ENCODE peak calls at places on chromosomes 4 and X, in four cellular contexts. N is OCI-LY7, O is PC-3, H is right atrium auricular region. R is an unnamed sample.

GRCh38 chr4:10198365-10198764 is 81.8 kb upstream of the WDR1 start:
- DNase-seq in N (no peak), O (no peak), H (no peak), R (no peak)

GRCh38 chr4:189092596-189092995 is 848.1 kb upstream of the FRG1 start:
- DNase-seq in N (peak), O (no peak), H (no peak), R (no peak)

GRCh38 chrX:132821974-132822633 is 136.3 kb downstream of the HS6ST2 start:
- DNase-seq in N (no peak), O (no peak), H (no peak), R (no peak)

GRCh38 chrX:153474718-153475117 is 4.3 kb upstream of the HAUS7 start:
- DNase-seq in N (no peak), O (peak), H (peak), R (no peak)

GRCh38 chr4:144451771-144452170 is 194.2 kb upstream of the HHIP start:
- DNase-seq in N (no peak), O (no peak), H (no peak), R (no peak)

GRCh38 chr4:124386163-124386562 is 326.4 kb downstream of the ANKRD50 start:
- DNase-seq in N (no peak), O (no peak), H (no peak), R (no peak)

GRCh38 chr4:89316931-89317366 is 9.3 kb upstream of the GPRIN3 start:
- DNase-seq in N (peak), O (peak), H (no peak), R (no peak)

GRCh38 chr4:91758487-91758886 is 545.3 kb upstream of the GRID2 start:
- DNase-seq in N (no peak), O (peak), H (no peak), R (no peak)

GRCh38 chr4:10098770-10099139 is 17.8 kb downstream of the WDR1 start:
- DNase-seq in N (no peak), O (peak), H (no peak), R (no peak)

GRCh38 chr4:14967982-14968381 is 34.3 kb upstream of the CPEB2 start:
- DNase-seq in N (no peak), O (no peak), H (no peak), R (no peak)

GRCh38 chr4:169810325-169811323 is 52.9 kb upstream of the HPF1 start:
- DNase-seq in N (peak), O (peak), H (no peak), R (no peak)

GRCh38 chr4:5874811-5875465 is 17.9 kb downstream of the CRMP1 start:
- DNase-seq in N (no peak), O (peak), H (no peak), R (no peak)

GRCh38 chrX:31563792-31564191 is 492.0 kb upstream of the FTHL17 start:
- DNase-seq in N (no peak), O (no peak), H (no peak), R (no peak)

GRCh38 chrX:38055170-38055847 is 49.0 kb downstream of the SYTL5 start:
- DNase-seq in N (no peak), O (peak), H (no peak), R (peak)

GRCh38 chrX:22666441-22666840 is 333.3 kb upstream of the DDX53 start:
- DNase-seq in N (peak), O (peak), H (no peak), R (no peak)

GRCh38 chr4:20839957-20840356 is 139.7 kb downstream of the PACRGL start:
- DNase-seq in N (no peak), O (peak), H (no peak), R (peak)

GRCh38 chr4:173498023-173498422 is 32.0 kb downstream of the HAND2 start:
- DNase-seq in N (peak), O (no peak), H (no peak), R (no peak)

GRCh38 chr4:39893693-39894072 is 84.0 kb downstream of the PDS5A start:
- DNase-seq in N (no peak), O (no peak), H (no peak), R (no peak)

GRCh38 chr4:138239496-138239895 is 2.7 kb downstream of the SLC7A11 start:
- DNase-seq in N (no peak), O (peak), H (no peak), R (no peak)

GRCh38 chrX:24733111-24733510 is 39.4 kb downstream of the POLA1 start:
- DNase-seq in N (no peak), O (no peak), H (no peak), R (no peak)

GRCh38 chr4:1174941-1175634 is 2.7 kb upstream of the SPON2 start:
- DNase-seq in N (no peak), O (no peak), H (peak), R (no peak)

GRCh38 chr4:150310159-150310895 is 232.1 kb downstream of the DCLK2 start:
- DNase-seq in N (no peak), O (peak), H (no peak), R (no peak)

GRCh38 chr4:76625316-76625715 is 190.3 kb downstream of the SHROOM3 start:
- DNase-seq in N (no peak), O (no peak), H (no peak), R (no peak)

DNA sequence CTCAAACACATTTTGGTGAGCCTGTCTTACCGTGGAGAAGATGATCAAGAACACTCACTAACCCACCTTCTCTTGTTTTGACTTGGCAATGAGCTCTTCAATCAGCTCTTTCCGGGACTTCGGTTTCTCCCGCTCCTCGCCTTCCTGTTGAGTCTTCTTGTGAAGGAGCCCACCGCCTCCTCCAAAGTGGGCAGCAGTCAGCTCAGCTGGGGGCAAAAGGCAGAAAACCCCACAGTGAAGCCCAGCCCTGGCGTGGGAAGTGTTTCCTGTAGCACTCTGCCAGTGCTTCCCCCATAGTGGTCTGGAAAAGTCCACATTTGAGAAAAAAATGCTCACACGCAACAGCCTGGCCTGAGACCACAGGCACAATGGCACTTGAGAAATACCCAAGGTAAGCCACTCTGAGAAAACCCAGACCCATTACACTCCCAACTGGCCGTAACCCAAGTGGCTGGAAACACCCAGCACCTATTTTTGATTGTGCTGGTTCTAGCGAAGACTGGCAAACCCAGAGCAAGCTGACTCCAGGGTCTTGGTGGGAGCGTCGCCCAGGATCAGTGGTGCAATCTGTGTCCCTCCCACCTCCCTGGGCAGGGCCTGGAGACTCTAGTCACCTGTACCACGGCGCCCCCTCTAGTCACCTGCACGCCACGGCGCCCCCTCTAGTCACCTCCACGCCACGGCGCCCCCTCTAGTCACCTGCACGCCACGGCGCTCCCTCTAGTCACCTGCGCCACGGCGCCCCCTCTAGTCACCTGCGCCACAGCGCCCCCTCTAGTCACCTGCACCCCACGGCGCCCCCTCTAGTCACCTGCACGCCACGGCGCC is 8.6 kb downstream of the NOP14 start:
- DNase-seq in N (peak), O (no peak), H (no peak), R (no peak)
- TF ChIP-seq CTCF in N (no peak), O (no peak), H (no peak), R (peak)

DNA sequence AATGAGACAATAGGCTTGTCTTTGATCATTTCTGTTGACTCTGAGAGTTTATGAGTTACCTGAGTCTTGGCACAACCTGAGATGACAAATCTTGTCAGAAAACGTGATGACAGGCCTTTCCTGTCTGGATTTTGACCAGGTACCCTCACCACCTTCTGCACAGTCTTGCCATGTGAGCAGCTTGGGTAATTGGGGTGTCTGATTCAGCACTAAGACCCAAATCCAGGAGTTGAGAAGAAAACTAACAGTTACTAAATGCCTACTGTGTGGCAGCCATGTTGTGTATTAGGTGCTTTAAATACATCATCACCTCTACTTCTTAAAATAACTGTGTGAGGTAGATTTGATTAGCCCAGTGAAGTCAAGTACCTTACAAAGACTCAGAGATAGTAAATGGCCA is 2.7 kb downstream of the EREG start:
- DNase-seq in N (no peak), O (peak), H (no peak), R (no peak)
- H3K4me3 ChIP-seq in N (no peak), O (no peak), H (no peak), R (no peak)

GRCh38 chr4:8228319-8229250 is 29.5 kb downstream of the SH3TC1 start:
- DNase-seq in N (peak), O (peak), H (peak), R (peak)
- TF ChIP-seq CTCF in N (no peak), O (no peak), H (no peak), R (peak)

GRCh38 chr4:7539186-7539585 is 104.5 kb upstream of the PSAPL1 start:
- DNase-seq in N (no peak), O (no peak), H (no peak), R (no peak)
- H3K4me3 ChIP-seq in N (peak), O (no peak), H (no peak), R (no peak)

DNA sequence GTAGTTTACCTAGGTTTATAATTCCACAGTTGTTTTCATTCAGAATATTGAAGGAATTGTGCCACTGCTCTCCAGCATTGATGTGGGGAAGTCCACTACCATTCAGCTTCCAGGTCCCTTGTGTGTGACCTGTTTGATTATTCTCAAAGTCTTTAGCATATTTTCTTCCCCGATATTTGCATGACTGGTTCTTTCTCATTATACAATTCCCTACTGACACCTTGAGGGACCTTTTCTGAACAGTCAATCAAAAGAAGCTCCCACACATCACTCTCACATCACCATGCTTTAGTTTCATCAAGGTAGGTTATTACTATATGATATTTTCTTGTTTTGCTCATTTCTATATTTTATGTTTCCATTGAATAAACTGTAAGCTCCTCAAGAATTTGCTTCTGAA is 44.1 kb downstream of the SLC39A8 start:
- DNase-seq in N (no peak), O (no peak), H (no peak), R (no peak)
- TF ChIP-seq CTCF in N (no peak), O (no peak), H (no peak), R (no peak)

GRCh38 chr4:103100691-103101090 is 1.1 kb upstream of the BDH2 start:
- DNase-seq in N (no peak), O (no peak), H (no peak), R (no peak)

GRCh38 chr4:103098746-103099421 is 750 bp downstream of the BDH2 start:
- DNase-seq in N (no peak), O (no peak), H (no peak), R (no peak)

GRCh38 chr4:103099691-103100392 is at the start of gene BDH2:
- DNase-seq in N (peak), O (peak), H (peak), R (peak)

GRCh38 chr4:103097112-103097511 is 2.5 kb downstream of the BDH2 start:
- DNase-seq in N (no peak), O (no peak), H (no peak), R (peak)

DNA sequence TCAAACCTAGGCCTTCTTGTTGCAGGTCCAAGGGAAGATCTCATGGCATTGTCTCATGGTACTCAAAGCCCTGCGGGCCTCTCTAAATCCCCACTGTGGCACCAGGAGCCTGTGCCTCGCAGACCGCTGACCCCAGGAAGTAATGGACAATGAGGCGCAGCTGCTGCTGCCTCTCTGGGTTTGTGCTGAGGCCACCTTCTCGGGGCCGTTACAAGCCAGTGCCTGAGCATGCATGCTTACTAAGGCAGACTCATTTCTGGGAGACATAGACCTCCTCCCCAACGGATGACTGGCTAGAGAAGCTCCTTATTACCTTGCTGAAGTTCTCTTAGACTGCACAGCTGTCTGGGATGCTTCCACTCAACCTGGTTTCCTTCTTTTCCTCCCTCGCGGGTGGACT is 1.3 kb downstream of the BDH2 start:
- DNase-seq in N (no peak), O (no peak), H (no peak), R (no peak)
- H3K4me3 ChIP-seq in N (no peak), O (no peak), H (no peak), R (peak)

GRCh38 chr4:114163051-114163450 is 183.6 kb upstream of the ARSJ start:
- DNase-seq in N (no peak), O (no peak), H (no peak), R (no peak)

GRCh38 chr4:114156371-114156770 is 176.9 kb upstream of the ARSJ start:
- DNase-seq in N (no peak), O (no peak), H (no peak), R (no peak)

GRCh38 chr4:114161809-114162208 is 182.4 kb upstream of the ARSJ start:
- DNase-seq in N (no peak), O (no peak), H (no peak), R (no peak)
- TF ChIP-seq CTCF in N (no peak), O (no peak), H (no peak), R (no peak)